ENCODE peak calls at places on chromosomes 6 and 20, in seven cellular contexts. N is psoas muscle; S is fibroblast of mammary gland; F is CD8-positive, alpha-beta T cell; O is Panc1; T is heart left ventricle; J is ascending aorta. G is an unnamed sample.

GRCh38 chr6:119957195-119957594 is 607.6 kb upstream of the MAN1A1 start:
- DNase-seq in O (no peak), N (no peak), J (no peak), S (no peak), F (no peak), T (no peak), G (no peak)

GRCh38 chr6:100663219-100663863 is 198.6 kb upstream of the SIM1 start:
- DNase-seq in J (no peak), F (no peak), S (peak), T (no peak), O (no peak), N (no peak), G (peak)

GRCh38 chr20:53032021-53033001 is 60.2 kb downstream of the TSHZ2 start:
- DNase-seq in F (no peak), O (no peak), N (no peak), T (no peak), S (peak), J (peak), G (peak)

GRCh38 chr20:19265646-19266374 is 53.4 kb downstream of the SLC24A3 start:
- DNase-seq in S (no peak), F (no peak), J (peak), O (no peak), N (no peak), T (no peak), G (no peak)

GRCh38 chr6:148746363-148747144 is at the start of gene UST:
- DNase-seq in J (peak), F (peak), S (peak), O (no peak), N (peak), T (peak), G (peak)

GRCh38 chr6:31010393-31011060 is at the start of gene MUC22:
- DNase-seq in S (peak), N (no peak), O (no peak), F (no peak), J (no peak), T (no peak), G (no peak)

GRCh38 chr6:33861722-33862121 is 57.9 kb upstream of the MLN start:
- DNase-seq in O (no peak), T (peak), F (no peak), S (no peak), N (no peak), J (no peak), G (no peak)

GRCh38 chr20:62640870-62641748 is 1.2 kb upstream of the SLCO4A1 start:
- DNase-seq in T (no peak), J (no peak), N (no peak), O (no peak), S (no peak), F (no peak), G (no peak)

GRCh38 chr6:112606726-112607125 is 259.6 kb downstream of the RFPL4B start:
- DNase-seq in N (no peak), O (no peak), S (no peak), J (no peak), F (no peak), T (no peak), G (no peak)

GRCh38 chr20:38373231-38373867 is 27.1 kb downstream of the LBP start:
- DNase-seq in S (no peak), O (no peak), T (no peak), F (no peak), J (no peak), N (no peak), G (peak)

GRCh38 chr6:32169211-32169610 is 4.8 kb downstream of the EGFL8 start:
- DNase-seq in N (no peak), F (no peak), J (no peak), S (no peak), O (no peak), T (no peak), G (no peak)
- TF ChIP-seq CTCF in N (no peak), F (no peak), J (no peak), S (peak), O (no peak), T (no peak), G (no peak)

DNA sequence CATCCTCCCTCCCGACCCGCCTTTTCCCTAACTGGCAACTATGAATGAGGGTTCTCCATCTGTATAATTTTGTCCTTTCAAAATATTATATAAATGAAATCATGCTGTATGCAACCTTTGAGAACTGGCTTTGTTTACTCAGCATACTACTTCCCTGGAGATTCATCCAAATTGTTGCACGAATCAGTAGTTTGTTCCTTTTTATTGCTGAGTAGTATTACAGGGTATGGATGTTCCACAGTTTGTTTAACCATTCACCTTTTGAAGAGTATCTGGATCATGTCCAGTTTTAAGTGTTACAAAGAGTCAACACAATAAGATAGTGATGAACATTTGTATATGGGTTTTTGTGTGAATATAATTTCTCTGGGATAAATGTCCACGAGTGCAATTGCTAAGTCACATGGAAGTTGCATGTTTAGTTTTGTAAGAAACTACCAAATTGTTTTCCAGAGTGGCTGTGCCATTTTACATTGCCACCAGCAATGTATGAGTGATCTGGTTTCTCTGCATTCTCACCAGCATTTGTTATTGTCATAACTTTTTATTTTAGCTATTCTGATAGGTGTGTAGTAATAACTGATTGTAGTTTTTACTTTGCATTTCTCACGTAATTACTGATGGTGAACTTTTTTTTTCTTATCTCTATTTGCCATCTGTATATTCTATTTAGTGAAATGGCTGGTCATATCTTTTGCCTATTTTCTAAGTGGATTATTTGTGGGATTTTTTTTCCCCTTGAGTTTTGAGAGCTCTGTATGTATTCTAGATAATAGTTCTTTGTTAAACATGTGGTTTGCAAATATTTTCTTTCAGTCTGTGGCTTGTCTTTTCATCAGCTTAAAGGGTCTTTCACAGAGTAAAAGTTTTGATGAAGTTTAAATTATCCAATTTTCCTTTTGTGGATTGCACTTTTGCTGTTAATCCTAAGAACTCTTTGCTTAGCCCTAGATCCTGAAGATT is 14.4 kb upstream of the RNF24 start:
- DNase-seq in O (no peak), J (no peak), S (no peak), F (no peak), N (no peak), T (no peak), G (no peak)
- H3K4me3 ChIP-seq in O (no peak), J (no peak), S (no peak), F (no peak), N (no peak), T (no peak), G (no peak)

DNA sequence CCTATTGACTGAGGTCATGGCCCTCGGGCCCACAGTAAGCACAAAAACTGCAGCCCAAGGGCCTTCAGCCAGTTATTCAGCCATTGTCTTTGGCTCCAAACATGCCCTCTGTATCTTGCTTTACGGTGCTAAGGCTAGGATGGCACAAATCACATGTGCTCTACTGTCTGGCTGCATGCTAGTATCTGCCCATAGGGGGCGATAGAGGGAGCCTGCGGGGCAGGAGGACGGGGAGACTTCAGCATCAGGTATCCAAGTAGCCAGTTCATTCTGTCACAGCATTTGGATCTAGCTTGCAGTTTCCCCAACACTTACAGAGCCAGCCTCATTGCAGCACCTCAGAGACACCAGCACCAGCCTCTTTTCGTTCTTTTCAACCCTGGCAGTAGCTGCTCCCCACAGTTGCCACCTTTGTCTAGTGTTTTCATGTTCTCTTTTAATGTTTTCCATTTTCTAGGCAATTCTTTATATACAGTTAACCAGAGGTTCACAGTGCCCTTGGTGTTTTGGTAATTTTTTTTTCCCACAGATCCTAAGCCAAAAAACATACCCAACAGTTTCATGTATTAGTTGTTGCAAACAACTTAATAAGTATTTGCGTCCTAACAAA is 705.9 kb downstream of the PTPRT start:
- DNase-seq in O (no peak), T (no peak), J (no peak), N (no peak), S (no peak), F (no peak), G (no peak)
- TF ChIP-seq CTCF in O (peak), T (peak), J (no peak), N (no peak), S (peak), F (no peak), G (no peak)

GRCh38 chr20:57432874-57433491 is 41.8 kb downstream of the RBM38 start:
- DNase-seq in N (peak), T (peak), O (no peak), S (no peak), J (peak), F (peak), G (peak)

GRCh38 chr20:57433658-57434389 is 42.6 kb downstream of the RBM38 start:
- DNase-seq in N (peak), T (no peak), J (no peak), F (peak), S (no peak), O (no peak), G (no peak)

GRCh38 chr20:57431539-57431835 is 40.3 kb downstream of the RBM38 start:
- DNase-seq in O (no peak), S (no peak), F (no peak), J (no peak), N (peak), T (no peak), G (no peak)

GRCh38 chr20:57434390-57434700 is 43.1 kb downstream of the RBM38 start:
- DNase-seq in S (no peak), O (no peak), F (peak), N (peak), J (no peak), T (no peak), G (no peak)

DNA sequence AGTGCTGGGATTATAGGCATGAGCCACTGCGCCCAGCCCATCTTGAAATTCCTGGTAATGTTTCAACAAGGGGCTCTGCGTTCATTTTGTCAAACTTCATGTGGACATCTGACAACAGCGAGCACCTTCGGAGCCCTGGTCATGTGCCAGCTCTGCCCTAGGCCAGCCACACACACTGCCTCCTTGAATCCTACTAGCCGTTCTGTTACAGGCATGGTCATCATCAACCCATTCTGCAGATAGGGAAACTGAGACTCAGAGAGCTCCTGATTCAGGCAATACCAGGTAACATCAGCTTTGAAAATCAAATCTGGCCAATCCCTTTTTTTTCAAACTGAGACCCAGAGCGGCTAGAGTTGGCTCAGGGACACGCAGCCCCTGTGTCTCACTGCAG is 41.3 kb downstream of the RBM38 start:
- DNase-seq in N (peak), O (no peak), S (no peak), J (no peak), F (no peak), T (no peak), G (no peak)
- H3K4me3 ChIP-seq in N (peak), O (no peak), S (no peak), J (no peak), F (peak), T (no peak), G (no peak)

GRCh38 chr6:39471954-39472659 is 149.6 kb upstream of the KCNK16 start:
- DNase-seq in O (no peak), J (no peak), S (no peak), F (no peak), N (no peak), T (no peak), G (no peak)

GRCh38 chr6:39464067-39464466 is 141.6 kb upstream of the KCNK16 start:
- DNase-seq in F (no peak), S (no peak), J (no peak), O (no peak), T (no peak), N (no peak), G (no peak)

GRCh38 chr6:39466664-39467063 is 144.2 kb upstream of the KCNK16 start:
- DNase-seq in J (no peak), O (no peak), N (no peak), S (no peak), T (no peak), F (no peak), G (no peak)

GRCh38 chr6:39465539-39465938 is 143.0 kb upstream of the KCNK16 start:
- DNase-seq in T (no peak), S (no peak), N (no peak), F (no peak), O (no peak), J (no peak), G (no peak)

GRCh38 chr6:39468385-39468784 is 145.9 kb upstream of the KCNK16 start:
- DNase-seq in F (no peak), T (no peak), S (no peak), N (no peak), O (no peak), J (no peak), G (no peak)
- TF ChIP-seq CTCF in F (no peak), T (no peak), S (no peak), N (no peak), O (no peak), J (no peak), G (no peak)

GRCh38 chr20:45073182-45073581 is 27.7 kb downstream of the KCNS1 start:
- DNase-seq in O (no peak), S (no peak), J (no peak), T (no peak), F (no peak), N (no peak), G (no peak)
- H3K4me3 ChIP-seq in O (no peak), S (no peak), J (no peak), T (no peak), F (no peak), N (no peak), G (no peak)

DNA sequence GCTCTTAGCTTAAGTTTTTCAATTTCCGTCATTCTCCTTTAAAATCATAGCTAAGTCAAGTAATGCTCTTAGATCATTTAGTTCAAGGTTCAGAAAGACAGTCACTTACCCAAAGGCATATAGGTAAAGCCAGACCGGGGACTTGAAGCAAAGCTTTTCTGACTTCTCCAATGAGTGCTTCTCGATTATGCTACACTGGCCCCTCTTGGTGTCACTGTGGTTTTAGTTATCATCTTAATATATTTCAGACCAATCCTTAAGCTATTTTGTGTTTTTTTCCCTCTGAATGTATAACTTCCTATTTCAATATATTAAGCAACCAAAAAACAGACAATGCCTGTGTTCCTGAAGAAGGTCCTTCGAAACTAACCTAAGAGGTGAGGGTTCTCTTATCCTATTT is 3.8 kb downstream of the PRDM1 start:
- DNase-seq in J (no peak), T (no peak), N (no peak), O (no peak), F (no peak), S (peak), G (peak)
- TF ChIP-seq CTCF in J (no peak), T (peak), N (no peak), O (peak), F (no peak), S (peak), G (no peak)

GRCh38 chr6:81998432-81998831 is 246.0 kb upstream of the TENT5A start:
- DNase-seq in T (no peak), J (no peak), O (no peak), N (no peak), F (no peak), S (peak), G (peak)
- H3K4me3 ChIP-seq in T (no peak), J (no peak), O (no peak), N (no peak), F (no peak), S (no peak), G (no peak)

G was measured in fibroblast of villous mesenchyme.